ENCODE peak calls at places on chromosomes 13 and 19, in eight cellular contexts. S is choroid plexus epithelial cell, F is fibroblast of pulmonary artery, A is body of pancreas, L is K562, K is heart left ventricle, R is lower lobe of right lung, B is DND-41. Z is an unnamed sample.

GRCh38 chr19:17812099-17812498 is 9.2 kb downstream of the INSL3 start:
- DNase-seq in S (no peak), F (no peak), A (no peak), L (no peak), K (no peak), R (no peak), B (no peak), Z (no peak)

GRCh38 chr19:46080561-46080960 is 39.8 kb upstream of the IGFL4 start:
- DNase-seq in S (peak), F (peak), A (peak), L (no peak), K (no peak), R (no peak), B (no peak), Z (peak)

GRCh38 chr13:74135306-74136088 is 1.3 kb upstream of the KLF12 start:
- DNase-seq in S (peak), F (peak), A (peak), L (peak), K (peak), R (peak), B (peak), Z (peak)

GRCh38 chr19:52660981-52661380 is 22.8 kb upstream of the ZNF83 start:
- DNase-seq in S (peak), F (no peak), A (no peak), L (no peak), K (no peak), R (no peak), B (no peak), Z (peak)

GRCh38 chr13:54945978-54946377 is 1917.4 kb downstream of the OLFM4 start:
- DNase-seq in S (no peak), F (no peak), A (no peak), L (no peak), K (no peak), R (no peak), B (no peak), Z (no peak)

GRCh38 chr13:113129480-113129879 is 6.9 kb downstream of the F10 start:
- DNase-seq in S (no peak), F (no peak), A (no peak), L (no peak), K (no peak), R (peak), B (no peak), Z (no peak)

GRCh38 chr19:1294688-1295087 is 9.0 kb downstream of the EFNA2 start:
- DNase-seq in S (no peak), F (no peak), A (no peak), L (no peak), K (no peak), R (no peak), B (no peak), Z (no peak)

GRCh38 chr13:22074403-22074802 is 403.5 kb downstream of the FGF9 start:
- DNase-seq in S (no peak), F (no peak), A (no peak), L (no peak), K (no peak), R (no peak), B (no peak), Z (no peak)

GRCh38 chr13:67841071-67841470 is 610.9 kb upstream of the PCDH9 start:
- DNase-seq in S (no peak), F (no peak), A (no peak), L (peak), K (no peak), R (no peak), B (no peak), Z (no peak)

GRCh38 chr13:63198076-63198475 is 1782.4 kb upstream of the PCDH20 start:
- DNase-seq in S (peak), F (peak), A (no peak), L (no peak), K (no peak), R (peak), B (no peak), Z (no peak)

GRCh38 chr19:10858204-10858828 is 10.1 kb downstream of the C19orf38 start:
- DNase-seq in S (peak), F (peak), A (no peak), L (peak), K (no peak), R (no peak), B (peak), Z (no peak)

GRCh38 chr13:78160793-78161192 is 242.2 kb upstream of the EDNRB start:
- DNase-seq in S (peak), F (peak), A (no peak), L (no peak), K (no peak), R (no peak), B (no peak), Z (peak)

GRCh38 chr19:17103177-17103576 is 27.6 kb downstream of the MYO9B start:
- DNase-seq in S (peak), F (peak), A (no peak), L (peak), K (no peak), R (no peak), B (peak), Z (peak)

GRCh38 chr13:36685912-36686311 is 12.1 kb downstream of the SERTM1 start:
- DNase-seq in S (peak), F (peak), A (no peak), L (no peak), K (no peak), R (no peak), B (no peak), Z (no peak)

GRCh38 chr19:42092350-42092749 is 16.4 kb downstream of the ZNF574 start:
- DNase-seq in S (no peak), F (peak), A (no peak), L (peak), K (no peak), R (no peak), B (peak), Z (no peak)

GRCh38 chr13:111044087-111044830 is 70.9 kb upstream of the ARHGEF7 start:
- DNase-seq in S (no peak), F (no peak), A (no peak), L (no peak), K (no peak), R (no peak), B (no peak), Z (no peak)

GRCh38 chr19:15640294-15640903 is at the start of gene CYP4F3:
- DNase-seq in S (no peak), F (no peak), A (peak), L (peak), K (peak), R (peak), B (no peak), Z (no peak)

GRCh38 chr19:47839411-47839810 is 17.7 kb downstream of the CRX start:
- DNase-seq in S (no peak), F (no peak), A (no peak), L (no peak), K (no peak), R (no peak), B (no peak), Z (no peak)

GRCh38 chr13:49302222-49302621 is 54.5 kb downstream of the CDADC1 start:
- DNase-seq in S (no peak), F (no peak), A (no peak), L (no peak), K (no peak), R (no peak), B (no peak), Z (no peak)

GRCh38 chr19:51440846-51441409 is 17.3 kb downstream of the SIGLEC8 start:
- DNase-seq in S (peak), F (no peak), A (no peak), L (peak), K (no peak), R (no peak), B (no peak), Z (no peak)

GRCh38 chr13:106291006-106291405 is 244.5 kb downstream of the EFNB2 start:
- DNase-seq in S (peak), F (peak), A (no peak), L (no peak), K (no peak), R (no peak), B (no peak), Z (peak)

GRCh38 chr13:38687246-38688229 is 661 bp downstream of the FREM2 start:
- DNase-seq in S (peak), F (no peak), A (peak), L (no peak), K (no peak), R (peak), B (no peak), Z (no peak)
- TF ChIP-seq CTCF in S (no peak), F (no peak), A (no peak), L (no peak), K (no peak), R (no peak), B (no peak), Z (no peak)

GRCh38 chr13:29718694-29719093 is 123.2 kb upstream of the SLC7A1 start:
- DNase-seq in S (no peak), F (no peak), A (no peak), L (no peak), K (no peak), R (no peak), B (no peak), Z (no peak)

GRCh38 chr13:29716493-29716892 is 121.0 kb upstream of the SLC7A1 start:
- DNase-seq in S (no peak), F (no peak), A (no peak), L (no peak), K (no peak), R (no peak), B (no peak), Z (no peak)

GRCh38 chr13:29707876-29708543 is 112.5 kb upstream of the SLC7A1 start:
- DNase-seq in S (peak), F (peak), A (peak), L (peak), K (peak), R (no peak), B (peak), Z (peak)

DNA sequence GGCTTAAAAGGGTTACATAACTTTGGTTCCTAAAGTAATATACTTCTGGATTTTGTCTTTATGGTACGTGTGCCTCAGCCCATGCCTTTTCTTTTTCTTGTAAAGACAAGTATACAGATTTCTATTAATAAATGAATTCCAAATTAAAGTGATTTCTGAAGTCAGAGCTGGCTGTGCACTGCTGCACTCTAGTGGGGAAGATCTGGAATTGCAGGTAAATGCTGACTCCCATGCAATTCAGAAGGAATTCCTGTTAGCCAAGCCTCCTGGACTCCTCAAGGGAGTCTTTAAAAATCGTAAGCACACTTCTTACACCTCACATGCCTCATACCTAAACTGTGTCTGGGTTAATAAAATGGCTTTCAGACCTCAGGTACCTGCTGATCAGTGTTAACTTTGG is 118.4 kb upstream of the SLC7A1 start:
- DNase-seq in S (peak), F (peak), A (no peak), L (peak), K (no peak), R (no peak), B (no peak), Z (no peak)
- TF ChIP-seq CTCF in S (peak), F (peak), A (peak), L (peak), K (peak), R (peak), B (peak), Z (peak)

DNA sequence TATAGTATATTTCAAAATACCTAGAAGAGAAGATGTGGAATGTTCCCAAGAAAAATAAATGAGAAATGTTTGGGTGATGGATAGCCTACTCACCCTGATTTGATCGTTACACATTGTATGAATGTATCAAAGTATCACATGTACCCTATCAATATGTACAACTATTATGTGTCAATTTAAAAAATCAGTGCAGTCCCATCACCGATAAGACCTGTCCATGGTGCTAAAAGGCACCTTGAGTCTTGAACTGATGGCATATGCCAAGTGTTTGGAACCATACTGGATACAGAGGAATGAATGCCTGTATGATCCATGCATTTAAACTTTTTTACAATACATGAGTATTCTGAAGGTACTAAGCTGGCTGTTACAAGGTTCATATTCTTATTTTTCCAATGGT is 50.2 kb upstream of the ZNF835 start:
- DNase-seq in S (no peak), F (no peak), A (no peak), L (no peak), K (no peak), R (no peak), B (no peak), Z (no peak)
- TF ChIP-seq CTCF in S (no peak), F (no peak), A (no peak), L (no peak), K (no peak), R (no peak), B (no peak), Z (no peak)

GRCh38 chr19:54462072-54462712 is 1.4 kb downstream of the LENG9 start:
- DNase-seq in S (no peak), F (no peak), A (peak), L (no peak), K (no peak), R (peak), B (no peak), Z (no peak)

GRCh38 chr19:54464044-54464623 is 556 bp upstream of the LENG9 start:
- DNase-seq in S (peak), F (peak), A (peak), L (peak), K (peak), R (peak), B (peak), Z (peak)

GRCh38 chr19:54463531-54464043 is at the start of gene LENG9:
- DNase-seq in S (peak), F (peak), A (peak), L (peak), K (peak), R (peak), B (peak), Z (peak)

GRCh38 chr19:54461201-54462071 is 2.1 kb downstream of the LENG9 start:
- DNase-seq in S (peak), F (peak), A (no peak), L (no peak), K (no peak), R (no peak), B (no peak), Z (peak)

DNA sequence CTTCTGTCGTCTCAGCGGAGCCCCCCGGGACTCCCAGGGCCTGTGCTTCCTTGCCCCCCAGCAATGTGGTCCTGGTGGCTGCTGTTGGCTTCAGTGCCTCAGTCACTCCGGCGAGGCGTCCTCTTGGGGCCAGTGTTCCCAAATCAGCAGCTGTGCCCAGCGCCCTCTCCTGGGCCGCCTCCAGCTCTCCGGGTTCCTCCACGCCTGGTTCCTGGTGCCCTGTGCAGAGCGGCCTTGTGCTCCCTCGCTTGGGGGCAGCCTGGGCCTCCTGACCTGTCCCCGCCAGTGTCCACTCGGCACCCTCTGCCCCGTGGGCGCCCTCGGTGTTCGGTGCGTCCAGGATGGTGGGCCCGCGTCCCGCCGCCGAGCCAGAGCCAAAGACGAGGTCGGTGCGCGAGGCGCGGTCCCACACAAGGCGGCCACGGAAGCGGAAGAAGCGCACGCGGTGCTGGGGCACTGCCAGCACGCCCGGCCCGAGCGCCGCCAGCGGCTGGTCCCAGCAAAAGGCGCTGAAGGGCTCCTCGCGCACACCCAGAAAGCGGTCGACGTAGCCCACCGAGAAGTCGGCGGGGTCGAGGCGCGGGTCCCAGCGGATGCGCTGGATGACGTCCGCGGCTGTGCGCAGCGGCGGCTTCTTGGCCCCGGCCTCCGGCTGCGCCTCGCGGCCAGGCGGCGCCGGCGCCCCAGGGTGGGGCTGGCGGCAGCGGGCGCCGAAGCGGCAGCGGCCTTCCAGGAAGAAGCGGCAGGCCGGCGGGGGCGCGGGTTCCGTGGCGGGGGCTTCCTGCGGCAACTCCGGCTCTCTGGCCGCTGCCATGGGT is 656 bp downstream of the LENG9 start:
- DNase-seq in S (peak), F (peak), A (peak), L (no peak), K (peak), R (peak), B (no peak), Z (peak)
- TF ChIP-seq CTCF in S (peak), F (peak), A (no peak), L (no peak), K (no peak), R (peak), B (no peak), Z (peak)

GRCh38 chr19:39935262-39935661 is 828 bp upstream of the FCGBP start:
- DNase-seq in S (no peak), F (no peak), A (no peak), L (no peak), K (no peak), R (no peak), B (no peak), Z (no peak)
- TF ChIP-seq CTCF in S (no peak), F (no peak), A (no peak), L (no peak), K (no peak), R (no peak), B (peak), Z (no peak)